ENCODE peak calls at places on chromosomes 5 and 9, in ten cellular contexts. X, I, W, J, U, A, K, T, M and H are unnamed samples.

GRCh38 chr9:104743377-104743985 is 4.0 kb upstream of the NIPSNAP3A start:
- DNase-seq in M (no peak), X (peak; percentile 82), W (no peak), A (no peak), K (no peak), U (peak; percentile 17), I (no peak), J (peak; percentile 74), T (peak; percentile 63), H (no peak)

GRCh38 chr5:83265318-83265717 is 188.0 kb downstream of the XRCC4 start:
- DNase-seq in T (peak; percentile 15), K (no peak), M (no peak), A (no peak), I (no peak), U (no peak), W (no peak), J (peak; percentile 63), X (peak; percentile 24), H (no peak)

GRCh38 chr5:64872044-64872443 is 103.3 kb downstream of the CWC27 start:
- DNase-seq in I (no peak), W (no peak), K (no peak), X (peak; percentile 31), U (no peak), M (no peak), J (no peak), T (no peak), A (no peak), H (no peak)

GRCh38 chr9:73156593-73157187 is 5.0 kb downstream of the ANXA1 start:
- DNase-seq in J (no peak), T (no peak), I (no peak), X (no peak), A (no peak), W (no peak), M (no peak), K (no peak), U (no peak), H (no peak)

GRCh38 chr9:114731701-114732100 is 49.7 kb upstream of the TEX48 start:
- DNase-seq in X (no peak), M (no peak), K (no peak), W (peak; percentile 34), U (no peak), A (no peak), J (peak; percentile 23), T (no peak), I (no peak), H (no peak)

GRCh38 chr5:33837301-33837700 is 54.5 kb downstream of the ADAMTS12 start:
- DNase-seq in X (no peak), K (no peak), M (no peak), U (no peak), W (no peak), I (no peak), A (no peak), J (no peak), T (no peak), H (no peak)

GRCh38 chr5:176802116-176802784 is 8.1 kb upstream of the UNC5A start:
- DNase-seq in I (no peak), A (no peak), K (no peak), U (no peak), T (no peak), X (no peak), W (no peak), M (no peak), J (no peak), H (no peak)

GRCh38 chr9:123225995-123226394 is 42.4 kb downstream of the STRBP start:
- DNase-seq in A (no peak), U (no peak), W (no peak), K (no peak), M (no peak), I (no peak), J (no peak), X (peak; percentile 18), T (no peak), H (no peak)

GRCh38 chr9:106393226-106393625 is 469.7 kb upstream of the ZNF462 start:
- DNase-seq in I (no peak), M (no peak), J (no peak), X (no peak), U (no peak), T (no peak), A (no peak), W (no peak), K (no peak), H (no peak)

DNA sequence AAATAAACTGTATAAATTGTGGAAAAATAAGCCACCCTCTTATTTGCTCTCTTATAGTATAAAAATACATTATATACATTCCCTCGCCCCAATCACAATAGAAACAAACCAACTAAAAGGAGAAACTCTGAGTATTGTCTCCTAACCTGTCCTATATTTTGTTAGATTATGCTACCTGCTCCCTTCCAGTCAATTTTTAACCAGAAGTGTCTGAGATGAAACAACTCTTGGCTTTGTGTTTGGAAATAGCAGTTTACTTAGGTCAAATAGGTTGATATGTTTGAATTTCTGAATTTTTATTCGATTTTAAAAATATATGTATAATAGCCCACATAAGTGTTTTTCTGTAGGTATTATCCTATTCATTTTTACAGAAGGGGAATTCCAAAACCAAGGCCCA is 475.0 kb upstream of the ZNF462 start:
- DNase-seq in T (no peak), M (no peak), J (no peak), I (no peak), A (no peak), K (no peak), W (no peak), X (no peak), U (no peak), H (no peak)
- TF ChIP-seq CTCF in T (no peak), M (no peak), J (no peak), I (no peak), A (no peak), K (no peak), W (no peak), X (no peak), U (no peak), H (no peak)

GRCh38 chr5:180067986-180068385 is 3.6 kb downstream of the RNF130 start:
- DNase-seq in W (no peak), I (no peak), M (no peak), J (no peak), A (no peak), T (no peak), K (no peak), U (no peak), X (no peak), H (no peak)
- H3K4me3 ChIP-seq in W (no peak overlapping the region), I (no peak overlapping the region), M (no peak overlapping the region), J (no peak overlapping the region), A (no peak overlapping the region), T (no peak overlapping the region), K (no peak overlapping the region), U (no peak overlapping the region), X (no peak overlapping the region), H (no peak overlapping the region)

GRCh38 chr9:122144006-122144405 is 15.6 kb downstream of the NDUFA8 start:
- DNase-seq in W (no peak), I (no peak), A (no peak), T (no peak), U (no peak), M (no peak), J (no peak), K (no peak), X (no peak), H (no peak)

GRCh38 chr9:122143296-122143695 is 16.3 kb downstream of the NDUFA8 start:
- DNase-seq in X (no peak), J (no peak), M (no peak), U (no peak), A (no peak), W (no peak), K (no peak), I (no peak), T (no peak), H (no peak)

GRCh38 chr9:122145462-122145861 is 14.1 kb downstream of the NDUFA8 start:
- DNase-seq in X (no peak), T (no peak), J (no peak), W (no peak), M (no peak), A (no peak), U (no peak), I (no peak), K (no peak), H (no peak)

GRCh38 chr9:122141671-122142070 is 17.9 kb downstream of the NDUFA8 start:
- DNase-seq in U (no peak), J (no peak), X (no peak), M (no peak), T (no peak), W (no peak), K (no peak), I (no peak), A (no peak), H (no peak)

DNA sequence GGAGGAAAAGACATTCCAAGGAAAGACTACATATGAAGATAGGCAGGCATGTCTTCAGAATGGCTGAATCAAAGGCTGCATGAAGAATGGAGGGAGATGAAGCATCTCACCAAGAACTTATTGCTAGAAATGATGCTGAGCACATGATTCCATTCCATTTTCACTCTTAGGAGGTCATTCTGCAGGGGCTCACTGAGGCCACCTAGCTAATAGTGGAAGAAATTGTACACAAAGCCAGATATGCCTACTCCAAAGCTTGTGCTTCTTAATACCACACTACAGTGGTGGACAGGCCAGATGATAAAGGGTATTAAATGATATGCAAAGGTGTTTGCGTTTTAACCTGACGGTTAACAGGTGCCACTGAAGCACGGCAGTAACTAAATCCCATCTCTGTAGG is 14.7 kb downstream of the NDUFA8 start:
- DNase-seq in X (peak; percentile 36), J (no peak), U (no peak), M (no peak), W (no peak), K (no peak), A (no peak), I (no peak), T (no peak), H (no peak)
- TF ChIP-seq CTCF in X (peak; percentile 37), J (peak; percentile 43), U (no peak), M (no peak), W (no peak), K (no peak), A (peak; percentile 33), I (no peak), T (peak; percentile 54), H (no peak)

GRCh38 chr5:157578079-157578780 is 2.7 kb upstream of the ADAM19 start:
- DNase-seq in M (no peak), W (no peak), J (no peak), K (no peak), I (no peak), U (no peak), X (no peak), A (no peak), T (no peak), H (no peak)

GRCh38 chr5:157576678-157577077 is 1.1 kb upstream of the ADAM19 start:
- DNase-seq in U (no peak), T (no peak), W (no peak), X (no peak), K (no peak), M (no peak), I (no peak), J (no peak), A (no peak), H (no peak)

GRCh38 chr5:157574456-157575095 is 999 bp downstream of the ADAM19 start:
- DNase-seq in T (no peak), J (no peak), K (peak; percentile 31), X (no peak), M (no peak), A (peak; percentile 48), W (peak; percentile 29), U (no peak), I (peak; percentile 39), H (peak; percentile 71)

GRCh38 chr5:157571357-157571827 is 4.2 kb downstream of the ADAM19 start:
- DNase-seq in W (no peak), U (peak; percentile 36), A (peak; percentile 47), K (no peak), T (peak; percentile 60), X (no peak), I (no peak), J (no peak), M (no peak), H (no peak)

DNA sequence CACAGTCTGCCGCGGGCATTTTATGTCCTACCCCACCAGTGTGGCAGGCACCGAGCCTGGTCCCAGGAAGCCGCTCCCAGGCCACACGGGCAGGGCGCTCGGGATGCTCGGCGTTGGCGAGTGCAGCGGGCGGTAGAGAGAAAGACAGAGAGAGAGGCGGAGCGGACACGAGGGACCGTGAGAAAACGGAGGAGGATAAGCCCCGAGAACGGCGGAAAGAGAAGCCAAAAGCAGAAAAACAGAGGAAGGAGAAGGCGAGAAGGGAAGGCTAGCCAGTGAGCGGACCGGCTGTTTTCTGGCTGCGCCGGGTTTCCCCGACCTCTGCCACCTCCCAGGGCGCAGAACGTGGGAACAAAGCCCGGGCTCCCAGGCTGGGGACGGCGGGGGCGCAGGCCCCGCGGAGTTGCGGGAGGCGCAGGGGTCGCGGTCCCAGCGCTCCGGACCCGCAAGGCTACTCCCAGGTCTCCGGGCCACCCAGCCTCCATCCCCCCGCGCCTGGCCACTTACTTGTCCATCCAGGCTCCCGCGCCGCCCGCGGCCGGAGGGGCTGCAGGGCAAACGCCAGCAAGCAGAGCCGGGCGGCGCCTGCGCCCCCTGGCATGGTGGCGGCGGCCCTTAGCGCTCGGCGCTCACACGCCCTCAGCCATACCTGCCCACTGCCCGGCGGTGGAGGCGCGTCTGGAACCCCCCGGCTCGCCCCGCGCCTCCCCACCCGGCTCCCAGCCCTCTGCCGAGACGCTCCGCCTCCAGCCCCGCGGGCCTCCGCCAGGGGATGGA is at the start of gene ADAM19:
- DNase-seq in U (peak; percentile 42), J (peak; percentile 39), W (no peak), T (peak; percentile 75), A (peak; percentile 57), X (peak; percentile 50), I (peak; percentile 43), M (no peak), K (peak; percentile 42), H (peak; percentile 75)
- H3K4me3 ChIP-seq in U (peak within 1 kb of the TSS; percentile 54), J (peak within 1 kb of the TSS; percentile 70), W (peak within 1 kb of the TSS; percentile 75), T (peak within 1 kb of the TSS; percentile 76), A (peak within 1 kb of the TSS; percentile 89), X (peak within 1 kb of the TSS; percentile 65), I (peak within 1 kb of the TSS; percentile 80), M (peak within 1 kb of the TSS; percentile 82), K (peak within 1 kb of the TSS; percentile 74), H (peak within 1 kb of the TSS; percentile 87)